ENCODE peak calls at places on chromosomes 2 and 18, in four cellular contexts. One of them, this sample, is unnamed.

GRCh38 chr2:144015655-144016245 is 504.2 kb downstream of the ZEB2 start:
- DNase-seq in H1: no peak
- DNase-seq in GM12878: no peak
- DNase-seq in HepG2: no peak
- DNase-seq in this sample: no peak

GRCh38 chr18:46199515-46200147 is 95.4 kb downstream of the HAUS1 start:
- DNase-seq in H1: no peak
- DNase-seq in GM12878: no peak
- DNase-seq in HepG2: peak
- DNase-seq in this sample: no peak

GRCh38 chr2:949894-950626 is 589 bp upstream of the SNTG2 start:
- DNase-seq in H1: peak
- DNase-seq in GM12878: no peak
- DNase-seq in HepG2: no peak
- DNase-seq in this sample: no peak

GRCh38 chr18:48838921-48839818 is 111.6 kb downstream of the SMAD7 start:
- DNase-seq in H1: no peak
- DNase-seq in GM12878: no peak
- DNase-seq in HepG2: no peak
- DNase-seq in this sample: no peak

GRCh38 chr2:3624059-3624794 is 29.3 kb downstream of the COLEC11 start:
- DNase-seq in H1: no peak
- DNase-seq in GM12878: peak
- DNase-seq in HepG2: no peak
- DNase-seq in this sample: no peak

GRCh38 chr18:24490545-24490944 is 30.1 kb downstream of the HRH4 start:
- DNase-seq in H1: no peak
- DNase-seq in GM12878: no peak
- DNase-seq in HepG2: no peak
- DNase-seq in this sample: no peak

GRCh38 chr18:5619381-5619780 is 75.6 kb upstream of the EPB41L3 start:
- DNase-seq in H1: no peak
- DNase-seq in GM12878: no peak
- DNase-seq in HepG2: no peak
- DNase-seq in this sample: no peak

GRCh38 chr2:234792566-234792965 is 159.3 kb upstream of the SH3BP4 start:
- DNase-seq in H1: peak
- DNase-seq in GM12878: no peak
- DNase-seq in HepG2: no peak
- DNase-seq in this sample: no peak

GRCh38 chr18:14769381-14769780 is 21.4 kb downstream of the ANKRD30B start:
- DNase-seq in H1: no peak
- DNase-seq in GM12878: no peak
- DNase-seq in HepG2: no peak
- DNase-seq in this sample: no peak

GRCh38 chr18:24584777-24585176 is 124.3 kb downstream of the HRH4 start:
- DNase-seq in H1: no peak
- DNase-seq in GM12878: no peak
- DNase-seq in HepG2: no peak
- DNase-seq in this sample: no peak

GRCh38 chr18:78305789-78306188 is 673.8 kb upstream of the SALL3 start:
- DNase-seq in H1: no peak
- DNase-seq in GM12878: no peak
- DNase-seq in HepG2: no peak
- DNase-seq in this sample: no peak

GRCh38 chr2:173053043-173053699 is 22.5 kb upstream of the MAP3K20 start:
- DNase-seq in H1: no peak
- DNase-seq in GM12878: no peak
- DNase-seq in HepG2: peak
- DNase-seq in this sample: no peak

GRCh38 chr18:41135146-41135545 is 819.9 kb upstream of the PIK3C3 start:
- DNase-seq in H1: no peak
- DNase-seq in GM12878: no peak
- DNase-seq in HepG2: no peak
- DNase-seq in this sample: no peak

GRCh38 chr2:235747868-235748144 is 254.0 kb downstream of the AGAP1 start:
- DNase-seq in H1: no peak
- DNase-seq in GM12878: no peak
- DNase-seq in HepG2: no peak
- DNase-seq in this sample: no peak

GRCh38 chr18:79496237-79496977 is 100.7 kb downstream of the NFATC1 start:
- DNase-seq in H1: no peak
- DNase-seq in GM12878: no peak
- DNase-seq in HepG2: no peak
- DNase-seq in this sample: no peak

GRCh38 chr2:47014564-47015051 is 99.0 kb upstream of the MCFD2 start:
- DNase-seq in H1: no peak
- DNase-seq in GM12878: no peak
- DNase-seq in HepG2: no peak
- DNase-seq in this sample: no peak

GRCh38 chr2:10548626-10549025 is 100.5 kb upstream of the ODC1 start:
- DNase-seq in H1: peak
- DNase-seq in GM12878: no peak
- DNase-seq in HepG2: no peak
- DNase-seq in this sample: no peak

GRCh38 chr18:75183973-75184372 is 25.0 kb downstream of the PTGR3 start:
- DNase-seq in H1: no peak
- DNase-seq in GM12878: no peak
- DNase-seq in HepG2: no peak
- DNase-seq in this sample: no peak

GRCh38 chr2:98165516-98166071 is 78.6 kb downstream of the VWA3B start:
- DNase-seq in H1: no peak
- DNase-seq in GM12878: no peak
- DNase-seq in HepG2: no peak
- DNase-seq in this sample: no peak

GRCh38 chr2:10407841-10408648 is 40.1 kb downstream of the ODC1 start:
- DNase-seq in H1: no peak
- DNase-seq in GM12878: peak
- DNase-seq in HepG2: peak
- DNase-seq in this sample: peak

GRCh38 chr2:238875531-238876231 is 27.8 kb downstream of the TWIST2 start:
- DNase-seq in H1: no peak
- DNase-seq in GM12878: no peak
- DNase-seq in HepG2: no peak
- DNase-seq in this sample: no peak

GRCh38 chr18:8106603-8107002 is 502.6 kb upstream of the RAB12 start:
- DNase-seq in H1: no peak
- DNase-seq in GM12878: no peak
- DNase-seq in HepG2: no peak
- DNase-seq in this sample: no peak

GRCh38 chr2:152566728-152567069 is 150.6 kb downstream of the PRPF40A start:
- DNase-seq in H1: no peak
- DNase-seq in GM12878: peak
- DNase-seq in HepG2: no peak
- DNase-seq in this sample: no peak
- H3K4me3 ChIP-seq in H1: no peak
- H3K4me3 ChIP-seq in GM12878: no peak
- H3K4me3 ChIP-seq in HepG2: no peak
- H3K4me3 ChIP-seq in this sample: no peak

GRCh38 chr2:8656160-8656641 is 25.7 kb upstream of the ID2 start:
- DNase-seq in H1: no peak
- DNase-seq in GM12878: no peak
- DNase-seq in HepG2: peak
- DNase-seq in this sample: no peak
- TF ChIP-seq SUZ12 in H1: no peak
- TF ChIP-seq SUZ12 in GM12878: no peak
- TF ChIP-seq SUZ12 in HepG2: no peak
- TF ChIP-seq SUZ12 in this sample: no peak

GRCh38 chr2:150532883-150533282 is 45.4 kb upstream of the RND3 start:
- DNase-seq in H1: no peak
- DNase-seq in GM12878: no peak
- DNase-seq in HepG2: no peak
- DNase-seq in this sample: no peak

GRCh38 chr2:150526827-150527226 is 39.4 kb upstream of the RND3 start:
- DNase-seq in H1: no peak
- DNase-seq in GM12878: no peak
- DNase-seq in HepG2: peak
- DNase-seq in this sample: no peak

GRCh38 chr2:150531626-150532419 is 44.4 kb upstream of the RND3 start:
- DNase-seq in H1: no peak
- DNase-seq in GM12878: no peak
- DNase-seq in HepG2: no peak
- DNase-seq in this sample: no peak

GRCh38 chr2:150528861-150529801 is 41.7 kb upstream of the RND3 start:
- DNase-seq in H1: no peak
- DNase-seq in GM12878: peak
- DNase-seq in HepG2: no peak
- DNase-seq in this sample: peak

DNA sequence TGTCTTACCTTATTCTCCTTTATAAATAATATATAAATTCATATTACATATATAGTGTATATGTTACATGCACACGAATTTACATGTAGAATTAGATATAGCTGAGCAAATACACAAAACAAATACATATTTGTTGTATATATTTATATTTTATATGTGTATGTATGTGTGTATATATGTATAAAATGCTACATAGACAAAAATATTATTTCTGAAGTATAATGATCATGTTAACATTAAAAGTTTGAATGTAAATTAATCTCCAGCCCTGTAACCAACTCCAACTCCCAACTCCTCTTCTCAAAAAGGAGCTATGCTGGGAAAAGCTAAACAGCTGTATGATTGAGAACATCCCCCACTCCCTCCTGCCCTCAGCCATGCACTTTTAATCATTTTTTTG is 42.7 kb upstream of the RND3 start:
- DNase-seq in H1: no peak
- DNase-seq in GM12878: no peak
- DNase-seq in HepG2: no peak
- DNase-seq in this sample: no peak
- H3K4me3 ChIP-seq in H1: no peak
- H3K4me3 ChIP-seq in GM12878: no peak
- H3K4me3 ChIP-seq in HepG2: no peak
- H3K4me3 ChIP-seq in this sample: no peak

GRCh38 chr18:35267161-35267651 is 22.8 kb downstream of the ZSCAN30 start:
- DNase-seq in H1: no peak
- DNase-seq in GM12878: no peak
- DNase-seq in HepG2: no peak
- DNase-seq in this sample: peak
- TF ChIP-seq SUZ12 in H1: no peak
- TF ChIP-seq SUZ12 in GM12878: no peak
- TF ChIP-seq SUZ12 in HepG2: no peak
- TF ChIP-seq SUZ12 in this sample: no peak

DNA sequence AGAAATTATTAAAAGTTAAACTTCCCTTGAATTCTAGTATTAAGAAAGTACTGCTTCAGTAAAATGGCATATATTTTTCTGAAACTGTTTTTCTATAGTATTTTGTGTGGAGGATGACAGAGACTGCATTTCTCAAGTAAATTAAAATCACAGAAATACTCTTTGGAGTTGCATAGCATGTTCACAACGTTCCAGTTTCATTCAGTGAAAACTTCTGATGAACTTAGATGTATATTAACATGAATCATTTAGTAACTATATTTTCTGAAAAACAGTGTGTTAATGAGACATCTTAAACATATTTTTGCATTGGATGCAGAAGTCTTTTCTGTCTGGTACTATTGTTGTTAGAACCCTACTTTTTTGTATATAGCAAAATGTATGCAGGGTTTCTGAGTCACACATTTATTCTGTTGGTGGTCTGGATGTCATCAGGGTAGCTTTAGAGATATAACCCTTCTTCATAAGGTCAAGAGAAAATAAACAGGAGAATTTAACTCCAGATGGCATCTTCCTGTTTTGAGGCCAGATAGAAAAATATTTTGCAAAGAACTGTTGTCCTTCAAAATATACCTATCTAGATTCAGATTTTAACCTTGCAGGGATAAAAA is 5.1 kb downstream of the COL3A1 start:
- DNase-seq in H1: no peak
- DNase-seq in GM12878: no peak
- DNase-seq in HepG2: no peak
- DNase-seq in this sample: no peak
- H3K4me3 ChIP-seq in H1: no peak
- H3K4me3 ChIP-seq in GM12878: no peak
- H3K4me3 ChIP-seq in HepG2: no peak
- H3K4me3 ChIP-seq in this sample: no peak

GRCh38 chr2:86020984-86021383 is 84.7 kb downstream of the POLR1A start:
- DNase-seq in H1: no peak
- DNase-seq in GM12878: no peak
- DNase-seq in HepG2: no peak
- DNase-seq in this sample: no peak
- TF ChIP-seq SUZ12 in H1: no peak
- TF ChIP-seq SUZ12 in GM12878: no peak
- TF ChIP-seq SUZ12 in HepG2: no peak
- TF ChIP-seq SUZ12 in this sample: no peak

GRCh38 chr2:5690231-5690630 is 2.0 kb upstream of the SOX11 start:
- DNase-seq in H1: no peak
- DNase-seq in GM12878: no peak
- DNase-seq in HepG2: no peak
- DNase-seq in this sample: peak
- H3K4me3 ChIP-seq in H1: peak
- H3K4me3 ChIP-seq in GM12878: no peak
- H3K4me3 ChIP-seq in HepG2: no peak
- H3K4me3 ChIP-seq in this sample: peak

GRCh38 chr2:39059366-39059952 is 61.4 kb downstream of the SOS1 start:
- DNase-seq in H1: no peak
- DNase-seq in GM12878: no peak
- DNase-seq in HepG2: peak
- DNase-seq in this sample: peak
- TF ChIP-seq SUZ12 in H1: no peak
- TF ChIP-seq SUZ12 in GM12878: no peak
- TF ChIP-seq SUZ12 in HepG2: no peak
- TF ChIP-seq SUZ12 in this sample: no peak

This sample was measured in NT2/D1.